ENCODE peak calls at places on chromosomes 6 and 20, in five cellular contexts. Y is NCI-H2029, D is hypothalamus, J is HL-60, G is T-helper 17 cell. U is an unnamed sample.

GRCh38 chr6:7909323-7910276 is 988 bp downstream of the TXNDC5 start:
- DNase-seq in Y (peak; percentile 47), D (peak; percentile 64), J (no peak), G (peak; percentile 22), U (peak; percentile 52)

GRCh38 chr6:35360349-35361138 is 18.2 kb downstream of the PPARD start:
- DNase-seq in Y (peak; percentile 82), D (peak; percentile 72), J (no peak), G (no peak), U (no peak)

GRCh38 chr6:147390909-147391536 is 117.5 kb upstream of the SAMD5 start:
- DNase-seq in Y (no peak), D (no peak), J (no peak), G (no peak), U (no peak)

GRCh38 chr20:16661738-16662137 is 68.1 kb upstream of the SNRPB2 start:
- DNase-seq in Y (no peak), D (peak; percentile 48), J (no peak), G (no peak), U (no peak)

GRCh38 chr6:128519931-128520435 is 416 bp downstream of the PTPRK start:
- DNase-seq in Y (no peak), D (peak; percentile 64), J (no peak), G (peak; percentile 8), U (no peak)

GRCh38 chr6:157055863-157056262 is 267.5 kb downstream of the TMEM242 start:
- DNase-seq in Y (no peak), D (no peak), J (no peak), G (no peak), U (no peak)

GRCh38 chr6:3825851-3826581 is 23.2 kb upstream of the FAM50B start:
- DNase-seq in Y (no peak), D (peak; percentile 18), J (no peak), G (no peak), U (no peak)

GRCh38 chr6:157848693-157849092 is 25.6 kb downstream of the SNX9 start:
- DNase-seq in Y (no peak), D (no peak), J (no peak), G (no peak), U (no peak)

GRCh38 chr6:149990672-149991402 is 27.1 kb downstream of the ULBP1 start:
- DNase-seq in Y (no peak), D (peak; percentile 5), J (no peak), G (no peak), U (no peak)

GRCh38 chr6:142367501-142368018 is 65.8 kb downstream of the ADGRG6 start:
- DNase-seq in Y (no peak), D (no peak), J (no peak), G (no peak), U (no peak)

GRCh38 chr20:8305449-8305978 is 173.4 kb downstream of the PLCB1 start:
- DNase-seq in Y (peak; percentile 75), D (peak; percentile 2), J (peak; percentile 30), G (peak; percentile 51), U (peak; percentile 9)

GRCh38 chr20:17822039-17822438 is 122.3 kb downstream of the BANF2 start:
- DNase-seq in Y (no peak), D (no peak), J (no peak), G (no peak), U (no peak)

GRCh38 chr6:102381203-102381602 is 987.7 kb downstream of the GRIK2 start:
- DNase-seq in Y (no peak), D (no peak), J (no peak), G (no peak), U (no peak)

GRCh38 chr6:34469499-34469898 is 3.6 kb downstream of the PACSIN1 start:
- DNase-seq in Y (no peak), D (no peak), J (no peak), G (no peak), U (no peak)

GRCh38 chr20:31663838-31664695 is 26.4 kb downstream of the COX4I2 start:
- DNase-seq in Y (peak; percentile 73), D (peak; percentile 36), J (no peak), G (no peak), U (no peak)

GRCh38 chr6:149925253-149925973 is 2.5 kb upstream of the RAET1G start:
- DNase-seq in Y (no peak), D (no peak), J (no peak), G (no peak), U (no peak)

GRCh38 chr6:45586216-45587171 is 208.8 kb upstream of the SUPT3H start:
- DNase-seq in Y (no peak), D (no peak), J (no peak), G (peak; percentile 44), U (no peak)

GRCh38 chr6:15615837-15616236 is 47.0 kb downstream of the DTNBP1 start:
- DNase-seq in Y (peak; percentile 23), D (no peak), J (no peak), G (no peak), U (no peak)

GRCh38 chr6:21592953-21593352 is 598 bp upstream of the SOX4 start:
- DNase-seq in Y (no peak), D (no peak), J (no peak), G (no peak), U (no peak)

GRCh38 chr20:50987493-50988210 is 29.0 kb downstream of the MOCS3 start:
- DNase-seq in Y (peak; percentile 72), D (peak; percentile 55), J (peak; percentile 43), G (peak; percentile 22), U (peak; percentile 84)

GRCh38 chr20:58086763-58087566 is 141.5 kb downstream of the ANKRD60 start:
- DNase-seq in Y (peak; percentile 55), D (peak; percentile 35), J (no peak), G (no peak), U (peak; percentile 53)

GRCh38 chr20:33685328-33686007 is 717 bp downstream of the E2F1 start:
- DNase-seq in Y (no peak), D (no peak), J (peak; percentile 82), G (peak; percentile 51), U (peak; percentile 64)

U was measured in neural crest cell.